ENCODE peak calls at places on chromosomes 11 and 22, in four cellular contexts. One of them, this sample, is unnamed.

GRCh38 chr11:41795004-41795403 is 335.6 kb upstream of the LRRC4C start:
- DNase-seq in heart left ventricle: no peak
- DNase-seq in A549: no peak
- DNase-seq in body of pancreas: no peak
- DNase-seq in this sample: no peak

GRCh38 chr11:5891216-5891800 is 1.7 kb upstream of the OR52E5 start:
- DNase-seq in heart left ventricle: no peak
- DNase-seq in A549: peak; percentile 10
- DNase-seq in body of pancreas: no peak
- DNase-seq in this sample: no peak

GRCh38 chr11:73585834-73586575 is 11.9 kb downstream of the FAM168A start:
- DNase-seq in heart left ventricle: no peak
- DNase-seq in A549: no peak
- DNase-seq in body of pancreas: no peak
- DNase-seq in this sample: no peak

GRCh38 chr22:45975266-45976161 is 1.4 kb downstream of the WNT7B start:
- DNase-seq in heart left ventricle: no peak
- DNase-seq in A549: no peak
- DNase-seq in body of pancreas: peak; percentile 56
- DNase-seq in this sample: no peak

GRCh38 chr11:88016392-88017020 is 158.7 kb downstream of the RAB38 start:
- DNase-seq in heart left ventricle: peak; percentile 42
- DNase-seq in A549: peak; percentile 84
- DNase-seq in body of pancreas: peak; percentile 87
- DNase-seq in this sample: peak; percentile 80

GRCh38 chr11:14451825-14452224 is 47.8 kb downstream of the COPB1 start:
- DNase-seq in heart left ventricle: no peak
- DNase-seq in A549: no peak
- DNase-seq in body of pancreas: no peak
- DNase-seq in this sample: no peak

GRCh38 chr11:115162919-115163318 is 341.3 kb downstream of the CADM1 start:
- DNase-seq in heart left ventricle: no peak
- DNase-seq in A549: no peak
- DNase-seq in body of pancreas: no peak
- DNase-seq in this sample: no peak

GRCh38 chr22:32649515-32650200 is 151.8 kb upstream of the TIMP3 start:
- DNase-seq in heart left ventricle: peak; percentile 50
- DNase-seq in A549: peak; percentile 14
- DNase-seq in body of pancreas: no peak
- DNase-seq in this sample: peak; percentile 76

GRCh38 chr11:2428322-2428795 is 16.0 kb downstream of the TRPM5 start:
- DNase-seq in heart left ventricle: peak; percentile 67
- DNase-seq in A549: peak; percentile 56
- DNase-seq in body of pancreas: peak; percentile 87
- DNase-seq in this sample: no peak

GRCh38 chr11:64181506-64182411 is 4.2 kb upstream of the STIP1 start:
- DNase-seq in heart left ventricle: peak; percentile 97
- DNase-seq in A549: peak; percentile 89
- DNase-seq in body of pancreas: peak; percentile 97
- DNase-seq in this sample: peak; percentile 91

GRCh38 chr11:64183890-64184289 is 2.1 kb upstream of the STIP1 start:
- DNase-seq in heart left ventricle: no peak
- DNase-seq in A549: no peak
- DNase-seq in body of pancreas: no peak
- DNase-seq in this sample: no peak

GRCh38 chr11:64180871-64181270 is 5.1 kb upstream of the STIP1 start:
- DNase-seq in heart left ventricle: no peak
- DNase-seq in A549: no peak
- DNase-seq in body of pancreas: no peak
- DNase-seq in this sample: no peak

GRCh38 chr11:64186205-64187165 is 514 bp downstream of the STIP1 start:
- DNase-seq in heart left ventricle: no peak
- DNase-seq in A549: no peak
- DNase-seq in body of pancreas: peak; percentile 30
- DNase-seq in this sample: no peak

DNA sequence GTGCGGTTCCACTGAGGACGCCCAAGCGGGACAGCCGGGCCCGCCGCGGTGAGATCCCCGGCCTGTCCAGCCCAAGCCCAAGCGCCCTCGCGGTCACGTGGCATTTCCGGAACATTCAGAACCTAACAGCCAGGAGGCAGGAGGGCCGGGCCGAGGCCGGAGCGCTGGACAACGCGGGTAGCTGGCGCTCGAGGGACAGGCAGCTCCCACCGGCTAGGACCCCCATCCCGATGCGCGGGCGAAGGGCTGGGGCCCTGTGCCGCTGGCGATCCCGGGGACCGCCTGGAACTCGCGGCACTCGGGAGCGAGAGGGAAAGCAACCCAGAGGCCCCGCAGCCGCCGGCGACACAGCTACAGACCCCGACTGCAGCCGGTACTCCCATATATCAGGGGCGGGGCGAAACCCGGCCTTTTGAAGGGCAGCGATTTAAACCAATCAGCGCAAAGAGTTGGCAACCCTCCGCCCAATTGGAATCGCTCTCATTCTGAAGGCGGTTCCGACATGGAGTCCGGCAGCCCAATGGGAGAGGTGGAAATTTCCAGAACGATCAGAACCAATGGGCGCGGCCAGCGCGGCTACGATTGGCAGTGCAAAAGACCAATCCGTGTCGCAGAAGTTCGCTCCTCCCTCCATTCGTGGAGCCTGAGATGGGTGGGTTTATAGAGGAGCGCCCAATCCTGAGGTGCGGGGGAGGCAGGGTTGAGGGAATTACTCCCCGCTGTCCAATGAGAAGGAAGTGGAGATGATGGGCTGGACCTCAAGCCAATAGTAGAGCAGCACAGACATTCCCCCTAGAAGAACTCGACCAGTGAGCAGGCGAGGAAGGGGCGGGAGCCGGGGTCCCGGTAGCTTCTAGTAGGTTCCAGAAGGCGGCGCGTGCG is at the start of gene STIP1:
- DNase-seq in heart left ventricle: peak; percentile 99
- DNase-seq in A549: peak; percentile 100
- DNase-seq in body of pancreas: peak; percentile 99
- DNase-seq in this sample: peak; percentile 99
- TF ChIP-seq CTCF in heart left ventricle: peak; percentile 57
- TF ChIP-seq CTCF in A549: no peak
- TF ChIP-seq CTCF in body of pancreas: peak; percentile 63
- TF ChIP-seq CTCF in this sample: peak; percentile 56

GRCh38 chr11:17547932-17548331 is 873 bp downstream of the OTOG start:
- DNase-seq in heart left ventricle: no peak
- DNase-seq in A549: no peak
- DNase-seq in body of pancreas: no peak
- DNase-seq in this sample: no peak
- H3K27ac ChIP-seq in heart left ventricle: no peak overlapping the region
- H3K27ac ChIP-seq in A549: no peak overlapping the region
- H3K27ac ChIP-seq in body of pancreas: no peak overlapping the region
- H3K27ac ChIP-seq in this sample: no peak overlapping the region

GRCh38 chr11:66950113-66950535 is 8.1 kb downstream of the PC start:
- DNase-seq in heart left ventricle: no peak
- DNase-seq in A549: peak; percentile 97
- DNase-seq in body of pancreas: peak; percentile 67
- DNase-seq in this sample: no peak

GRCh38 chr11:66951927-66952337 is 6.3 kb downstream of the PC start:
- DNase-seq in heart left ventricle: no peak
- DNase-seq in A549: no peak
- DNase-seq in body of pancreas: peak; percentile 66
- DNase-seq in this sample: no peak

GRCh38 chr11:66953431-66953833 is 4.8 kb downstream of the PC start:
- DNase-seq in heart left ventricle: no peak
- DNase-seq in A549: no peak
- DNase-seq in body of pancreas: no peak
- DNase-seq in this sample: no peak

GRCh38 chr11:66956689-66957290 is 1.4 kb downstream of the PC start:
- DNase-seq in heart left ventricle: peak; percentile 47
- DNase-seq in A549: peak; percentile 71
- DNase-seq in body of pancreas: no peak
- DNase-seq in this sample: no peak

DNA sequence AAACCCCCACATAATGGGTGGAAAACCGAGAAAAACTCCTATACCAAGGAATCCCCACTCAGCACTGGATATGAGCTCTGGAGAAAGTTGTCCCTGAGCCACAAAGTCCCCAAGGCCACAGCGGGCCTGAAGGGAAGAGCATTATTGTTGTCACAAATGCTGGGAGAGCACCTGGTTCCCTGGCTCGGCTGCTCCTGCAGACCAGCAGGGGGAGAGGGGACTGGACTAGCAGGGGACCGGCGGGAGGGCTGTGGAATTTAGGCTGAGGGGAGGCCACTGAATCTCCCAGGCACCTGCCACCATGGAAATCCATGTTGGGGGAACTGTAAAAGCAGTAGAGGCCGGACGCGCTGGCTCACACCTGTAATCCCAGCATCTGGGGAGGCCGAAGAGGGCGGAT is 7.0 kb downstream of the PC start:
- DNase-seq in heart left ventricle: no peak
- DNase-seq in A549: no peak
- DNase-seq in body of pancreas: no peak
- DNase-seq in this sample: no peak
- TF ChIP-seq POLR2A in heart left ventricle: no peak
- TF ChIP-seq POLR2A in A549: no peak
- TF ChIP-seq POLR2A in body of pancreas: no peak
- TF ChIP-seq POLR2A in this sample: no peak

DNA sequence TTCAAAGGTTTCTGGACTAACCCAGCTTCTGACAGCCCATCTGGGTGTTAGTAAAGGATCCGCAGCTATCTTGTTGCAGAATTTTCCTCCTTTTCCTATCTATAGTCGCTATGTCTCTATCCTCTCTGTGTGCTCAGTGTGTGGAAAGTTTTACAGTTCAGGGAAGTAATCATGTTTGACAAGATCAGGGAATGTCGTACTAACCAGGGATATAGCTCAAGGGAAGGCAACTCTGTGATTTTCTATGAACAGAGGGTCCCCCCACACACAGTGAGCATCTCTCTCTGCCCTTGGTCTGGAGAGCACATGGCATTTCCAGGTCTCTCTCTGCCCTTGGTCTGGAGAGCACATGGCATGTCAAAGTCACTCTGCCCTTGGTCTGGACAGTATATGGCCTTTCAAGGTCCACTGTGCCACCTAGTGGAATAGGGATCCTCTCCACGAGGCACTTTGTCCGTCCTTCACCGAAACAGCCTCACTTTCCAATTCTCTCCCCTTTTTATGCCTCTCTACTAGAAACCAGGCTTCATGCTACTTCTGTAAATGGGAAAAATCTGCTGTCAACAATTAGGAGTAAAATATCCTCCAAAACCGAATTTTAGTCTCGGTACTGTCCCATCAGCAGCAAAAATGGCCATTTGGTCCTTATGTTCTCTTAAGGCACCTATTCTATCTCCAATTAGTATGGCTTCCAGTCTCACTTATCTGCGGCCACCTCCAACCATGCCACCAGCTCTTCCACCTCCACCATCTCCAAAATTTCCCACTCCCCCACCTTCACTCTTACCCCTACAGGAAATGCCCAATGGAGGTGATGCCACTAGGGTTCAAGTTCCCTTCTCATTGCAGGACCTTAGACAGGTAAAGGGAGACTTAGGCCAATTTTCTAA is 88.7 kb downstream of the IGLL5 start:
- DNase-seq in heart left ventricle: no peak
- DNase-seq in A549: no peak
- DNase-seq in body of pancreas: no peak
- DNase-seq in this sample: no peak
- TF ChIP-seq CTCF in heart left ventricle: no peak
- TF ChIP-seq CTCF in A549: no peak
- TF ChIP-seq CTCF in body of pancreas: no peak
- TF ChIP-seq CTCF in this sample: no peak

DNA sequence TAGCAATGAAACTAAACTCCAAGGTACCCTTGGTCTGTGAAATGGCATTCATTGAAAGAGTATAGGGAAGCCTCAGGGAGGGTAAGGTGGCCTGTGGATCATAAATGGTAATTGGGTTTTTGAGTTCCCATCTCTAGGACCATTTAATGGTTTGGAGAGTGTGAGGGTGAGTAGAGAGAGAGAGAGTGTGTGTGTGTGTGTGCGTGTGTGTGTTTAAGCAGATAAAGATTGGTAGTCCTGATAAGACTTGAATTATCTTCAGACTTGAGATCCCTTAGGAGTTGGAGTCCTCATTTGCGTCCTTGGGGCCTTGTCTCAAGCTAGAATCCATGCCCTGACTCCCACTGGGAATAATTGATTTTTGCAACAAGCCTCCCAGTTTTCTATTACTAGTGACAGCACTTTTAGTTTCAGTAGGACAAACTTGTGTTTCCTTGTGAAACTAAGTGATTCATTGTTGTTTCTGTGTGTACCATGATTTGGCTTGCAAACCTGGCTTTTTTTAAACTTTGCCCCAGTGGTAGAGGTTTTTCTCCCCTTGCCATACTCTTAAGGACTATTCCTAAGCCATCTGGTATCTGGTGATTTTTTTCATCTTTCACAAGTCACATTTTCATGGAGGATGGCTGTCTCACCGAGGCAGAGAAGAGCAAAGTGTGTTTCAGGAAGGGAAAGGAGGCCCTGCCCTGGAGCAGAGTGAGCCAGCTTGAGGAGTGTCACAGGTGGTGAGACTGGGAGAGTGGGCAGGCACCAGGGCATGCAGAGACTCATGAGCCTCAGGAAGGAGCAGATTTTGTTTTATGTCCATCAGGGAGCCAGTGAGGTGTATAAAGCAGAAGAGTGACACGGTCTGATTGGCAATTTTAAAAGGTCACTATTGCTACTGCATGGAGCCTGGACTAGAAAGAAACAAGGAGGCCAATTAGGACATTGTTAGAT is 26.7 kb downstream of the ALKBH3 start:
- DNase-seq in heart left ventricle: no peak
- DNase-seq in A549: no peak
- DNase-seq in body of pancreas: no peak
- DNase-seq in this sample: no peak
- H3K27ac ChIP-seq in heart left ventricle: no peak overlapping the region
- H3K27ac ChIP-seq in A549: no peak overlapping the region
- H3K27ac ChIP-seq in body of pancreas: no peak overlapping the region
- H3K27ac ChIP-seq in this sample: no peak overlapping the region

GRCh38 chr22:50200333-50201190 is at the start of gene SELENOO:
- DNase-seq in heart left ventricle: peak; percentile 95
- DNase-seq in A549: peak; percentile 83
- DNase-seq in body of pancreas: peak; percentile 92
- DNase-seq in this sample: peak; percentile 93
- TF ChIP-seq POLR2A in heart left ventricle: no peak
- TF ChIP-seq POLR2A in A549: peak; percentile 73
- TF ChIP-seq POLR2A in body of pancreas: peak; percentile 75
- TF ChIP-seq POLR2A in this sample: peak; percentile 74

DNA sequence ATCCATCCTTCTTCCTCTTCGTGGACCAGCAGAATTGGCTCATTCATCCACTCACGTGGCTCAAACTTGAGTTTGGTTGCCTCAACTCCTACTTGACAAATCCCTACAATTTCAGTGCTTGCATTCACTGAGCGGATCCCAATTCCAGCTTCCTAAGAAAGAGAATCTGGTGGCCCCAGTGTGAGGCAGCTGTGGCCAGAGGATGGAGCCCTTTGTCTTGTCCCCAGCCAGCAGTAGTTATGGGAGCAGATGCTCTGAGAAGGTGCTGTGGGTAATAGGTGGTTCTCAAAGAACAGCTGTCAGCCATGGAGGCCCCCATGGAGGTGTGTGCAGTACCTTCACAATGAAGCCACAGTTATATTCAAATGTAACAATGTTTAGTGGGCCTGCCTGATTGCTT is 39.3 kb downstream of the KREMEN1 start:
- DNase-seq in heart left ventricle: no peak
- DNase-seq in A549: no peak
- DNase-seq in body of pancreas: no peak
- DNase-seq in this sample: no peak
- TF ChIP-seq CTCF in heart left ventricle: no peak
- TF ChIP-seq CTCF in A549: no peak
- TF ChIP-seq CTCF in body of pancreas: no peak
- TF ChIP-seq CTCF in this sample: no peak

This sample was measured in uterus.